ENCODE peak calls at places on chromosome 18, in four cellular contexts. A is activated naive CD4-positive, alpha-beta T cell treated with anti-CD3 and anti-CD28 coated beads for 36 hours; K is right cardiac atrium; Y is epithelial cell of prostate. M is an unnamed sample.

GRCh38 chr18:75790821-75791220 is 363.3 kb upstream of the SMIM21 start:
- DNase-seq in A (no peak), K (no peak), Y (no peak), M (no peak)

GRCh38 chr18:31746396-31746795 is 14.3 kb downstream of the SLC25A52 start:
- DNase-seq in A (no peak), K (no peak), Y (no peak), M (no peak)

GRCh38 chr18:11070593-11070992 is 78.8 kb downstream of the PIEZO2 start:
- DNase-seq in A (no peak), K (no peak), Y (no peak), M (no peak)

GRCh38 chr18:36580266-36580665 is 248.5 kb downstream of the TPGS2 start:
- DNase-seq in A (no peak), K (peak; percentile 70), Y (no peak), M (peak; percentile 56)

GRCh38 chr18:14976736-14977430 is 228.9 kb downstream of the ANKRD30B start:
- DNase-seq in A (no peak), K (no peak), Y (no peak), M (no peak)

GRCh38 chr18:77106331-77106730 is 26.3 kb downstream of the MBP start:
- DNase-seq in A (peak; percentile 80), K (peak; percentile 67), Y (no peak), M (no peak)

GRCh38 chr18:25352629-25353005 is 651 bp upstream of the ZNF521 start:
- DNase-seq in A (no peak), K (no peak), Y (no peak), M (no peak)

GRCh38 chr18:61742555-61743429 is 150.0 kb downstream of the RNF152 start:
- DNase-seq in A (no peak), K (peak; percentile 84), Y (no peak), M (peak; percentile 84)

GRCh38 chr18:48819276-48819675 is 131.5 kb downstream of the SMAD7 start:
- DNase-seq in A (no peak), K (peak; percentile 87), Y (no peak), M (no peak)

GRCh38 chr18:47975701-47976100 is 45.2 kb upstream of the SMAD2 start:
- DNase-seq in A (no peak), K (no peak), Y (no peak), M (no peak)

GRCh38 chr18:22346968-22347611 is 70.6 kb downstream of the CTAGE1 start:
- DNase-seq in A (no peak), K (peak; percentile 96), Y (no peak), M (peak; percentile 88)

GRCh38 chr18:30481871-30482270 is 560.7 kb downstream of the DSC3 start:
- DNase-seq in A (no peak), K (no peak), Y (no peak), M (no peak)

GRCh38 chr18:44047585-44047984 is 633.1 kb upstream of the SETBP1 start:
- DNase-seq in A (no peak), K (no peak), Y (no peak), M (no peak)

GRCh38 chr18:35267161-35267651 is 22.8 kb downstream of the ZSCAN30 start:
- DNase-seq in A (peak; percentile 62), K (peak; percentile 93), Y (no peak), M (peak; percentile 82)

GRCh38 chr18:74489631-74490030 is 6.5 kb upstream of the CNDP2 start:
- DNase-seq in A (no peak), K (no peak), Y (no peak), M (no peak)

GRCh38 chr18:58495202-58495601 is 133.7 kb downstream of the ALPK2 start:
- DNase-seq in A (no peak), K (no peak), Y (no peak), M (peak; percentile 41)

GRCh38 chr18:56873441-56874140 is 222.4 kb downstream of the WDR7 start:
- DNase-seq in A (peak; percentile 40), K (no peak), Y (no peak), M (no peak)

GRCh38 chr18:76450912-76451421 is 44.1 kb downstream of the ZNF516 start:
- DNase-seq in A (peak; percentile 54), K (peak; percentile 87), Y (no peak), M (peak; percentile 76)

GRCh38 chr18:43681661-43682060 is 404.4 kb upstream of the SYT4 start:
- DNase-seq in A (no peak), K (no peak), Y (no peak), M (no peak)

M was measured in testis.